ENCODE peak calls at places on chromosomes 1 and 21, in eight cellular contexts. P, O, V, I, F, K, R and U are unnamed samples.

GRCh38 chr1:87556326-87556725 is 227.6 kb downstream of the LMO4 start:
- DNase-seq in K (no peak), V (no peak), P (no peak), F (no peak), O (no peak), R (no peak), I (no peak), U (no peak)

GRCh38 chr1:185215911-185216310 is 58.9 kb downstream of the SWT1 start:
- DNase-seq in P (no peak), R (no peak), V (no peak), K (no peak), O (no peak), I (no peak), F (no peak), U (no peak)

GRCh38 chr1:41980872-41981653 is 62.3 kb upstream of the HIVEP3 start:
- DNase-seq in P (no peak), I (no peak), O (no peak), V (no peak), K (peak), F (no peak), R (no peak), U (no peak)

GRCh38 chr1:152050886-152051764 is 14.3 kb upstream of the S100A11 start:
- DNase-seq in P (no peak), K (no peak), O (no peak), F (no peak), V (no peak), R (no peak), I (no peak), U (no peak)

GRCh38 chr21:31235671-31236450 is 108.2 kb downstream of the TIAM1 start:
- DNase-seq in R (no peak), P (no peak), K (no peak), I (no peak), V (no peak), O (peak), F (no peak), U (no peak)

GRCh38 chr1:221605569-221605968 is 136.3 kb downstream of the DUSP10 start:
- DNase-seq in P (no peak), O (no peak), I (no peak), R (no peak), V (no peak), K (no peak), F (no peak), U (no peak)

GRCh38 chr1:11069233-11069950 is 9.6 kb upstream of the SRM start:
- DNase-seq in P (no peak), O (no peak), V (no peak), F (no peak), I (no peak), K (no peak), R (no peak), U (no peak)

GRCh38 chr21:38056481-38056880 is 140.2 kb upstream of the KCNJ6 start:
- DNase-seq in I (no peak), R (no peak), O (no peak), K (no peak), P (no peak), V (no peak), F (no peak), U (no peak)

GRCh38 chr1:202154766-202155477 is 5.5 kb downstream of the PTPN7 start:
- DNase-seq in P (no peak), I (no peak), R (no peak), V (no peak), F (no peak), K (peak), O (peak), U (no peak)

GRCh38 chr1:216750031-216750627 is 26.9 kb upstream of the ESRRG start:
- DNase-seq in O (peak), I (no peak), V (peak), R (no peak), K (no peak), P (peak), F (no peak), U (no peak)

GRCh38 chr1:58931761-58932160 is 147.9 kb upstream of the JUN start:
- DNase-seq in K (no peak), O (no peak), R (no peak), P (no peak), I (no peak), F (no peak), V (no peak), U (no peak)

GRCh38 chr1:170071378-170071777 is 3.1 kb downstream of the KIFAP3 start:
- DNase-seq in O (no peak), F (no peak), V (no peak), K (no peak), R (no peak), I (no peak), P (no peak), U (no peak)

GRCh38 chr21:34195365-34195764 is 122.0 kb downstream of the MRPS6 start:
- DNase-seq in F (no peak), P (no peak), K (no peak), O (no peak), R (no peak), I (no peak), V (no peak), U (no peak)

GRCh38 chr1:58803858-58804257 is 20.0 kb upstream of the JUN start:
- DNase-seq in O (no peak), V (no peak), P (no peak), R (no peak), I (no peak), F (no peak), K (no peak), U (no peak)

GRCh38 chr1:78691995-78692747 is 42.5 kb downstream of the IFI44 start:
- DNase-seq in P (no peak), K (no peak), O (no peak), I (no peak), F (no peak), R (no peak), V (no peak), U (no peak)

GRCh38 chr1:156129687-156130577 is 15.4 kb downstream of the LMNA start:
- DNase-seq in P (peak), V (peak), I (peak), O (peak), R (peak), K (peak), F (peak), U (peak)

GRCh38 chr1:117613249-117613968 is 7.6 kb downstream of the TENT5C start:
- DNase-seq in O (no peak), V (no peak), K (no peak), P (no peak), F (no peak), I (no peak), R (no peak), U (no peak)

GRCh38 chr1:231192620-231193163 is 30.8 kb downstream of the TRIM67 start:
- DNase-seq in F (no peak), V (peak), R (peak), K (no peak), O (peak), I (no peak), P (peak), U (no peak)

GRCh38 chr1:185719021-185719420 is 15.2 kb upstream of the HMCN1 start:
- DNase-seq in V (peak), F (no peak), I (no peak), P (peak), O (peak), K (no peak), R (peak), U (no peak)

GRCh38 chr1:201486158-201486557 is 17.2 kb upstream of the PHLDA3 start:
- DNase-seq in R (no peak), V (peak), K (no peak), O (peak), I (no peak), P (no peak), F (no peak), U (no peak)

GRCh38 chr1:38474738-38475623 is 384.6 kb downstream of the RRAGC start:
- DNase-seq in R (no peak), F (no peak), K (no peak), I (no peak), P (no peak), V (no peak), O (no peak), U (no peak)

GRCh38 chr21:45931397-45931969 is 50.1 kb upstream of the COL6A1 start:
- DNase-seq in O (no peak), I (no peak), K (no peak), R (peak), P (no peak), F (no peak), V (no peak), U (no peak)